ENCODE peak calls at places on chromosome 4, in four cellular contexts. B is ELR; D is effector memory CD8-positive, alpha-beta T cell; E is EL. U is an unnamed sample.

GRCh38 chr4:110085131-110085530 is 113.3 kb downstream of the ELOVL6 start:
- DNase-seq in B (no peak), D (peak; percentile 17), E (peak; percentile 26), U (no peak)

GRCh38 chr4:39045791-39046221 is 13.6 kb upstream of the TMEM156 start:
- DNase-seq in B (peak; percentile 48), D (no peak), E (peak; percentile 17), U (no peak)

GRCh38 chr4:105836537-105836936 is 58.7 kb upstream of the NPNT start:
- DNase-seq in B (no peak), D (no peak), E (no peak), U (no peak)

GRCh38 chr4:8388471-8388870 is 52.1 kb downstream of the ACOX3 start:
- DNase-seq in B (no peak), D (no peak), E (no peak), U (no peak)

GRCh38 chr4:170589597-170590191 is 499.9 kb upstream of the AADAT start:
- DNase-seq in B (peak; percentile 67), D (no peak), E (peak; percentile 5), U (peak; percentile 52)

GRCh38 chr4:52889354-52889753 is 27.2 kb downstream of the RASL11B start:
- DNase-seq in B (no peak), D (no peak), E (no peak), U (no peak)

GRCh38 chr4:94455081-94455480 is 3.3 kb downstream of the PDLIM5 start:
- DNase-seq in B (peak; percentile 78), D (no peak), E (peak; percentile 74), U (no peak)

GRCh38 chr4:57424231-57424897 is 314.2 kb upstream of the IGFBP7 start:
- DNase-seq in B (peak; percentile 94), D (no peak), E (peak; percentile 96), U (no peak)

GRCh38 chr4:21366312-21366711 is 582.3 kb downstream of the KCNIP4 start:
- DNase-seq in B (no peak), D (no peak), E (no peak), U (no peak)

GRCh38 chr4:102620697-102621497 is 119.7 kb downstream of the NFKB1 start:
- DNase-seq in B (peak; percentile 76), D (no peak), E (peak; percentile 75), U (peak; percentile 75)

GRCh38 chr4:115548123-115548522 is 434.7 kb upstream of the NDST4 start:
- DNase-seq in B (no peak), D (no peak), E (no peak), U (no peak)

GRCh38 chr4:47530801-47531200 is 45.7 kb downstream of the ATP10D start:
- DNase-seq in B (peak; percentile 41), D (no peak), E (peak; percentile 75), U (no peak)

GRCh38 chr4:98996056-98996941 is 778 bp downstream of the METAP1 start:
- DNase-seq in B (peak; percentile 52), D (no peak), E (peak; percentile 40), U (peak; percentile 25)

GRCh38 chr4:148649669-148650331 is 207.6 kb upstream of the NR3C2 start:
- DNase-seq in B (peak; percentile 58), D (no peak), E (no peak), U (no peak)

GRCh38 chr4:23835814-23836478 is 53.9 kb downstream of the PPARGC1A start:
- DNase-seq in B (no peak), D (no peak), E (no peak), U (no peak)

GRCh38 chr4:76548704-76549103 is 113.7 kb downstream of the SHROOM3 start:
- DNase-seq in B (no peak), D (no peak), E (no peak), U (no peak)

GRCh38 chr4:103046416-103047290 is 27.1 kb upstream of the SLC9B1 start:
- DNase-seq in B (peak; percentile 67), D (peak; percentile 34), E (peak; percentile 42), U (peak; percentile 61)

GRCh38 chr4:156738756-156739155 is 232.8 kb downstream of the PDGFC start:
- DNase-seq in B (no peak), D (no peak), E (no peak), U (no peak)

GRCh38 chr4:140595065-140595464 is 26.3 kb upstream of the UCP1 start:
- DNase-seq in B (peak; percentile 8), D (no peak), E (no peak), U (peak; percentile 20)

GRCh38 chr4:73901031-73901430 is 31.8 kb downstream of the CXCL1 start:
- DNase-seq in B (no peak), D (no peak), E (no peak), U (no peak)

GRCh38 chr4:91924625-91925024 is 379.1 kb upstream of the GRID2 start:
- DNase-seq in B (no peak), D (no peak), E (no peak), U (no peak)

GRCh38 chr4:110196871-110197420 is 1.5 kb downstream of the ELOVL6 start:
- DNase-seq in B (peak; percentile 38), D (peak; percentile 41), E (no peak), U (peak; percentile 38)

GRCh38 chr4:14916554-14917304 is 85.6 kb upstream of the CPEB2 start:
- DNase-seq in B (peak; percentile 89), D (no peak), E (peak; percentile 89), U (no peak)

GRCh38 chr4:30768278-30768677 is 48.1 kb downstream of the PCDH7 start:
- DNase-seq in B (no peak), D (no peak), E (no peak), U (no peak)

GRCh38 chr4:119785963-119786362 is 157.4 kb upstream of the PDE5A start:
- DNase-seq in B (peak; percentile 45), D (no peak), E (peak; percentile 9), U (no peak)

GRCh38 chr4:94516067-94516466 is 64.3 kb downstream of the PDLIM5 start:
- DNase-seq in B (peak; percentile 80), D (no peak), E (peak; percentile 78), U (no peak)

GRCh38 chr4:38855466-38855865 is 1.2 kb downstream of the TLR6 start:
- DNase-seq in B (no peak), D (no peak), E (no peak), U (no peak)

GRCh38 chr4:124867551-124867950 is 155.0 kb upstream of the ANKRD50 start:
- DNase-seq in B (no peak), D (no peak), E (no peak), U (no peak)

GRCh38 chr4:633406-633805 is 8.0 kb downstream of the PDE6B start:
- DNase-seq in B (no peak), D (no peak), E (no peak), U (no peak)

GRCh38 chr4:68175562-68176155 is 46.0 kb upstream of the TMPRSS11F start:
- DNase-seq in B (peak; percentile 64), D (peak; percentile 13), E (peak; percentile 43), U (peak; percentile 53)

GRCh38 chr4:11710484-11710883 is 281.8 kb upstream of the HS3ST1 start:
- DNase-seq in B (no peak), D (no peak), E (no peak), U (no peak)

GRCh38 chr4:1085404-1085799 is 28.0 kb downstream of the RNF212 start:
- DNase-seq in B (no peak), D (no peak), E (no peak), U (no peak)

GRCh38 chr4:25306658-25307057 is 5.9 kb upstream of the ZCCHC4 start:
- DNase-seq in B (no peak), D (no peak), E (no peak), U (no peak)

GRCh38 chr4:108533245-108533844 is 87.0 kb upstream of the RPL34 start:
- DNase-seq in B (no peak), D (no peak), E (no peak), U (no peak)

GRCh38 chr4:2811830-2812599 is 19.1 kb downstream of the SH3BP2 start:
- DNase-seq in B (peak; percentile 84), D (peak; percentile 50), E (peak; percentile 87), U (peak; percentile 38)